ENCODE peak calls at places on chromosomes 7 and 10, in seven cellular contexts. J, R, L, D, B, Z and Q are unnamed samples.

GRCh38 chr10:101478956-101479355 is 109.1 kb downstream of the POLL start:
- DNase-seq in D (no peak), B (no peak), R (no peak), Z (no peak), J (no peak), L (no peak), Q (no peak)

GRCh38 chr10:96797485-96797884 is 34.6 kb upstream of the LCOR start:
- DNase-seq in D (no peak), R (no peak), Z (no peak), L (no peak), J (no peak), B (no peak), Q (no peak)

GRCh38 chr10:103919648-103920025 is 1.7 kb upstream of the STN1 start:
- DNase-seq in L (no peak), J (no peak), D (no peak), R (no peak), Z (no peak), B (no peak), Q (no peak)

GRCh38 chr10:71404510-71405295 is 8.0 kb downstream of the CDH23 start:
- DNase-seq in J (no peak), Z (no peak), L (no peak), D (no peak), R (no peak), B (no peak), Q (no peak)

GRCh38 chr7:74604326-74605020 is 53.0 kb upstream of the GTF2I start:
- DNase-seq in L (peak; percentile 83), B (no peak), R (no peak), Z (no peak), J (peak; percentile 36), D (no peak), Q (no peak)

GRCh38 chr7:77544523-77544922 is 7.4 kb downstream of the PTPN12 start:
- DNase-seq in L (no peak), B (no peak), J (no peak), Z (no peak), D (no peak), R (peak; percentile 24), Q (no peak)

GRCh38 chr10:97321032-97321806 is 2.1 kb downstream of the FRAT1 start:
- DNase-seq in D (peak; percentile 70), J (peak; percentile 55), L (peak; percentile 40), B (no peak), R (no peak), Z (no peak), Q (peak; percentile 49)

GRCh38 chr7:13920053-13920697 is 69.3 kb downstream of the ETV1 start:
- DNase-seq in J (no peak), R (peak; percentile 100), L (no peak), B (no peak), D (no peak), Z (no peak), Q (no peak)

GRCh38 chr10:82889703-82890102 is 1014.7 kb downstream of the NRG3 start:
- DNase-seq in J (no peak), R (no peak), Z (no peak), D (no peak), L (no peak), B (no peak), Q (no peak)

GRCh38 chr10:30755474-30755873 is 125.9 kb upstream of the LYZL2 start:
- DNase-seq in D (no peak), R (peak; percentile 38), Z (no peak), B (no peak), L (no peak), J (peak; percentile 64), Q (no peak)

GRCh38 chr7:30921540-30921930 is 9.9 kb downstream of the AQP1 start:
- DNase-seq in R (no peak), J (peak; percentile 13), B (no peak), L (peak; percentile 8), Z (no peak), D (no peak), Q (no peak)

GRCh38 chr7:128215739-128216138 is 25.3 kb upstream of the LEP start:
- DNase-seq in D (no peak), J (no peak), Z (no peak), R (peak; percentile 18), B (no peak), L (no peak), Q (no peak)

GRCh38 chr7:33751395-33751794 is 153.9 kb upstream of the BMPER start:
- DNase-seq in L (no peak), J (no peak), Z (no peak), B (no peak), D (no peak), R (no peak), Q (no peak)

GRCh38 chr7:26944959-26945358 is 80.6 kb upstream of the SKAP2 start:
- DNase-seq in B (no peak), J (no peak), D (no peak), Z (no peak), R (no peak), L (no peak), Q (no peak)

DNA sequence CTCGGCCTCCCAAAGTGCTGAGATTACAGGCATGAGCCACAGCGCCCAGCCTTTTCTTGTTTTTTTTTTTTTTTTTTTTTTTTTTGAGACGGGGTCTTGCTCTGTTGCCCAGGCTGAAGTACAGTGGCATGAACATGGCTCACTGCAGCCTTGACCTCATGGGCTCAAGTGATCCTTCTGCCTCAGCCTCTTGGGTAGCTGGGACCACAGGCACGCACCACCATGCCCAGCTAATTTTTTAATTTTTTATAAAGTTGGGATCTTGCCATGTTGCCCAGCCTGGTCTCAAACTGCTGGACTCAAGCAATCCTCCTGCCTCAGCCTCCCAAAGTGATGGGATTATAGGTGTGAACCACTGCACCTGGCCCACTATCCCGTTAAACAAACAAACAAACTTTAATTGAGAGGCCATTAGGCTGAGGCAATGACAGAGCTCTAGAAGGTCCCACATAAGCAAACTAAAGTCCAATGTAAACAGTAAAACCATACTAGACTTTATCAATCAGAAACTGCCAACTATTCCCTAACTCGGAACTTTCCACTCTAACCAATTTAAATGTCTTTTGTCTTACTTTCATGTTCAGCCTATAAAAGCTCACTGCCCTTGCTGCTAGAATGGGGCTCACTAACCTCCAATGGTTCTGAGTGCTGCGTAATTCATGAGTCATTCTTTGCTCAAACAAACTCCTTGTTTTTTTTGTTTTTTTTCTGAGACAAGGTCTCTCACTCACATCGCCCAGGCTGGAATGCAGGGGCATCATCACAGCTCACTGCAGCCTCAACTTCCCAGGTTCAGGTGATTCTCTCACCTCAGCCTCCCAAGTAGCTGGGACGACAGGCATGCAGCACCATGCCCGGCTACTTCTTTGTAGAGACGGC is 1.9 kb downstream of the DHX32 start:
- DNase-seq in Z (no peak), L (peak; percentile 57), J (no peak), B (no peak), R (peak; percentile 96), D (no peak), Q (no peak)
- H3K9me3 ChIP-seq in Z (peaks cover 20% of the 10 kb centered on the region), L (no peaks in the 10 kb centered on the region), J (peaks cover 20% of the 10 kb centered on the region), B (no peaks in the 10 kb centered on the region), R (peaks cover 4% of the 10 kb centered on the region), D (peaks cover 4% of the 10 kb centered on the region), Q (no peaks in the 10 kb centered on the region)

DNA sequence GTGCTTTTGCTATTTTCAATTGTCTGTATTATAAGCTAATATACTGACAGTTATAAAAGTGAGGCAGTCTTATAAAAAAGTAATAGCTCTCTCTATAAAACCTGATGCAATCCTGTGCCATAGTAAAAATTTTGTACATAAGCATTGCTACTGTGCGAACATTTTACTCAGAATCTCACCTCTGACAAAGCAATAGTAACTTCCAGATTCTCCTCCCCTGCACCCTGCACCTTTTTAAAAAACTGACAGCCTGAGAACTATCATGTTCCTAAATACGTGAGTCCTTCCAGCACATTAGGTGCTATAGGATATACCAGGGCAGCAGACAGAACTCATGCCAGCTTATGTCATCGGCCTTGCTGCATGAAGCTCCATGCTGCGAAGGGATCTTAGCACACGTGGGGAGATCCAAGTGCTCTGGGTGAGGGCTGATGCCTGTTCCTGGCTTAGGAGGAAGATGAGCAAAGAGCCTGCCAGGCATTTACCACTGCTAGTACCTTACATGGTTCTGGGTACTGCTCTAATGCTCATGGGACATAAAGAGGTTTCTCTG is 43.3 kb downstream of the SVIL start:
- DNase-seq in R (no peak), Z (no peak), D (no peak), L (no peak), B (no peak), J (no peak), Q (no peak)
- H3K27ac ChIP-seq in R (no peak overlapping the region), Z (no peak overlapping the region), D (no peak overlapping the region), L (peak overlapping the region; percentile 64), B (no peak overlapping the region), J (peak overlapping the region; percentile 80), Q (no peak overlapping the region)

DNA sequence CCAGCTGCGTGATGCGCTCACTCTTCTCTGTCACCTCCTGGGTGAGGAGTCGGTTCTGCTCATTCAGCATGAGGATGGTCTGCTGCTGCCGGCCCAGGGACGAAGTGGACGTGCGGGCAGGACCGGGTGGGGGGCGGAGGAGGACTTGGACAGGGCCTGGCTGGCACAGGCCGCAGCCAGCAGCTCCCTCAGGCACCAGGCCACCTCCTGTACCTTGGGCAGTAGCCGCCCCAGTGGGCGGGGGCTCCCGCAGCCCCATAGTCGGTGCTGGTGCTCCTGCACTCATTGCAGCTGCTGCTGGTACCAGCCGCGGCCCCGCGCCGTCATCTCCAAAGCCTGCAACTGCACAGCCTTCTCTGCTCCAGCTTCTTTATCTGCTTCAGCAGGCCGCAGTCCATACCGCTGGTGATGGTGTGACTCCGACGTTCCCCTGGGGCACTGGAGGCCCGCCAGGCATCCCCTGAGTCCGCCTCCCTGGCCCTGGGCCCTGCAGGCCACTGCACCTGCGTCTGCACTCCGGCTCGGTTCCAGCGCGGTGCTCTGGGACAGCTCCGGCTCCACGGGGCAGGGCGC is 884.9 kb upstream of the ZNF722 start:
- DNase-seq in B (no peak), R (no peak), J (no peak), L (no peak), Z (no peak), D (no peak), Q (no peak)
- H3K9me3 ChIP-seq in B (no peaks in the 10 kb centered on the region), R (peaks cover 16% of the 10 kb centered on the region), J (peaks cover 75% of the 10 kb centered on the region), L (no peaks in the 10 kb centered on the region), Z (no peaks in the 10 kb centered on the region), D (no peaks in the 10 kb centered on the region), Q (no peaks in the 10 kb centered on the region)

DNA sequence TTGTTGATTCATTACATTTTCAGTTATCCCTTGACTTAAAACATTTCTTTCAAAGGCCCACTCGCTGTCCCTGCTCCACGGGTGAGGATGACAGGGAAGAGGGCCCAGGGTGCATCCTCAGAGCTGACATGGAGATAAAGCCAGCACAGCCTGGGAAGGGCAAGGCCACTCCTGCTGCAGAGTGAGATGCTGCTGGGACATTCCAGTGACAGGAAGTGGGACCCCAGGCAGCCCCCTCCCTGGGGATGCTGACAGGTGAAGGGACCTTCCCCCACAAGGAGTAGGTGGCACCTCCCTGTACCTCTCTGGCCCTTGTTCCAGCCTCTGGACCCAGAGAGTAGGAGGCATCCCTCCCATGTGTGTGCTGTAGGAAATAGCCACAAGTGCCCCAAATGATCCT is 97.8 kb upstream of the DDC start:
- DNase-seq in B (no peak), R (no peak), L (no peak), D (no peak), Z (no peak), J (no peak), Q (no peak)
- H3K27ac ChIP-seq in B (no peak overlapping the region), R (no peak overlapping the region), L (no peak overlapping the region), D (no peak overlapping the region), Z (no peak overlapping the region), J (peak overlapping the region; percentile 49), Q (no peak overlapping the region)

GRCh38 chr7:57427594-57427993 is 22.4 kb upstream of the ZNF716 start:
- DNase-seq in Z (no peak), R (no peak), B (no peak), J (no peak), L (no peak), D (no peak), Q (no peak)
- H3K9me3 ChIP-seq in Z (peaks cover 4% of the 10 kb centered on the region), R (peaks cover 24% of the 10 kb centered on the region), B (no peaks in the 10 kb centered on the region), J (peaks cover 4% of the 10 kb centered on the region), L (no peaks in the 10 kb centered on the region), D (no peaks in the 10 kb centered on the region), Q (no peaks in the 10 kb centered on the region)